ENCODE peak calls at places on chromosomes 5 and 9, in five cellular contexts. One of them, this sample, is unnamed. For H3K4me1, the result is how much of the 10 kb centered on the place peaks cover.

GRCh38 chr9:70340572-70340971 is 73.9 kb downstream of the KLF9 start:
- DNase-seq in tibial artery: no peak
- DNase-seq in upper lobe of right lung: no peak
- DNase-seq in mesendoderm: no peak
- DNase-seq in SK-N-SH: peak
- DNase-seq in this sample: peak

GRCh38 chr5:150656191-150657132 is 4.6 kb upstream of the MYOZ3 start:
- DNase-seq in tibial artery: peak
- DNase-seq in upper lobe of right lung: peak
- DNase-seq in mesendoderm: peak
- DNase-seq in SK-N-SH: peak
- DNase-seq in this sample: peak

GRCh38 chr5:180097926-180098325 is 26.4 kb upstream of the RNF130 start:
- DNase-seq in tibial artery: no peak
- DNase-seq in upper lobe of right lung: no peak
- DNase-seq in mesendoderm: no peak
- DNase-seq in SK-N-SH: no peak
- DNase-seq in this sample: no peak

GRCh38 chr5:168047043-168047668 is 244.3 kb upstream of the WWC1 start:
- DNase-seq in tibial artery: no peak
- DNase-seq in upper lobe of right lung: no peak
- DNase-seq in mesendoderm: peak
- DNase-seq in SK-N-SH: peak
- DNase-seq in this sample: peak

GRCh38 chr5:33321026-33321425 is 119.7 kb upstream of the TARS1 start:
- DNase-seq in tibial artery: peak
- DNase-seq in upper lobe of right lung: no peak
- DNase-seq in mesendoderm: no peak
- DNase-seq in SK-N-SH: no peak
- DNase-seq in this sample: no peak

GRCh38 chr5:168777651-168778050 is 198.5 kb upstream of the PANK3 start:
- DNase-seq in tibial artery: no peak
- DNase-seq in upper lobe of right lung: no peak
- DNase-seq in mesendoderm: no peak
- DNase-seq in SK-N-SH: no peak
- DNase-seq in this sample: no peak

GRCh38 chr5:180977852-180978251 is 10.8 kb upstream of the BTNL3 start:
- DNase-seq in tibial artery: no peak
- DNase-seq in upper lobe of right lung: no peak
- DNase-seq in mesendoderm: no peak
- DNase-seq in SK-N-SH: no peak
- DNase-seq in this sample: peak

GRCh38 chr5:6435356-6435755 is 13.3 kb upstream of the UBE2QL1 start:
- DNase-seq in tibial artery: no peak
- DNase-seq in upper lobe of right lung: no peak
- DNase-seq in mesendoderm: peak
- DNase-seq in SK-N-SH: no peak
- DNase-seq in this sample: peak

GRCh38 chr5:1536298-1537165 is 12.8 kb upstream of the LPCAT1 start:
- DNase-seq in tibial artery: peak
- DNase-seq in upper lobe of right lung: peak
- DNase-seq in mesendoderm: no peak
- DNase-seq in SK-N-SH: no peak
- DNase-seq in this sample: peak

GRCh38 chr9:101848485-101848919 is 110.1 kb upstream of the GRIN3A start:
- DNase-seq in tibial artery: no peak
- DNase-seq in upper lobe of right lung: no peak
- DNase-seq in mesendoderm: no peak
- DNase-seq in SK-N-SH: no peak
- DNase-seq in this sample: peak

DNA sequence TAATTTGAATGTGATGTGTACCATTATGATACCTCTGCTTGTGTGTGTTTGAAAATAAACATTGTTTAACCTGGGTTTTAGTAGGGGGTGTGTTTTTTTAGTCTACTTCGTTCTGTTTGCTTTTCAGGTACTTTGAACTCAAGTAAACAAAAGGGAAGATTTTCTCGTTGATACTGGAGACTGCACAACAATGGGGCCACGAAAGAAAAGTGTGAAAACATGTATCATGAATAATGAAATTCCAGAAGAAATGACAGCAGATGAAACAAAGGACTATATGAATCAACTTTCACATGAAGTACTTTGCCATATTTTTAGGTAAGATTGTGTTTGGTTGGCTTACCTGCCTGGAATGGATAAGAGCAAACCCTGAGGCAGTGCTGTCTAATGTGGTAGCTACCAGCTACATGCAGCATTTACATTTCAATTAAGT is 10.8 kb downstream of the FBXO38 start:
- DNase-seq in tibial artery: no peak
- DNase-seq in upper lobe of right lung: no peak
- DNase-seq in mesendoderm: no peak
- DNase-seq in SK-N-SH: no peak
- DNase-seq in this sample: no peak
- H3K4me1 ChIP-seq in tibial artery: under half
- H3K4me1 ChIP-seq in upper lobe of right lung: under half
- H3K4me1 ChIP-seq in mesendoderm: under half
- H3K4me1 ChIP-seq in SK-N-SH: under half
- H3K4me1 ChIP-seq in this sample: under half

GRCh38 chr5:77428526-77428925 is 63.6 kb downstream of the WDR41 start:
- DNase-seq in tibial artery: no peak
- DNase-seq in upper lobe of right lung: no peak
- DNase-seq in mesendoderm: no peak
- DNase-seq in SK-N-SH: no peak
- DNase-seq in this sample: no peak
- H3K27ac ChIP-seq in tibial artery: peak
- H3K27ac ChIP-seq in upper lobe of right lung: no peak
- H3K27ac ChIP-seq in mesendoderm: no peak
- H3K27ac ChIP-seq in SK-N-SH: peak
- H3K27ac ChIP-seq in this sample: no peak

GRCh38 chr5:141510850-141511718 is 22.2 kb downstream of the PCDHGC5 start:
- DNase-seq in tibial artery: no peak
- DNase-seq in upper lobe of right lung: no peak
- DNase-seq in mesendoderm: no peak
- DNase-seq in SK-N-SH: no peak
- DNase-seq in this sample: no peak

GRCh38 chr5:141511771-141512325 is 23.0 kb downstream of the PCDHGC5 start:
- DNase-seq in tibial artery: no peak
- DNase-seq in upper lobe of right lung: no peak
- DNase-seq in mesendoderm: no peak
- DNase-seq in SK-N-SH: no peak
- DNase-seq in this sample: no peak

GRCh38 chr5:141513021-141513626 is 24.2 kb downstream of the PCDHGC5 start:
- DNase-seq in tibial artery: peak
- DNase-seq in upper lobe of right lung: no peak
- DNase-seq in mesendoderm: peak
- DNase-seq in SK-N-SH: peak
- DNase-seq in this sample: no peak

GRCh38 chr5:141513627-141514329 is 24.9 kb downstream of the PCDHGC5 start:
- DNase-seq in tibial artery: peak
- DNase-seq in upper lobe of right lung: peak
- DNase-seq in mesendoderm: peak
- DNase-seq in SK-N-SH: peak
- DNase-seq in this sample: peak

DNA sequence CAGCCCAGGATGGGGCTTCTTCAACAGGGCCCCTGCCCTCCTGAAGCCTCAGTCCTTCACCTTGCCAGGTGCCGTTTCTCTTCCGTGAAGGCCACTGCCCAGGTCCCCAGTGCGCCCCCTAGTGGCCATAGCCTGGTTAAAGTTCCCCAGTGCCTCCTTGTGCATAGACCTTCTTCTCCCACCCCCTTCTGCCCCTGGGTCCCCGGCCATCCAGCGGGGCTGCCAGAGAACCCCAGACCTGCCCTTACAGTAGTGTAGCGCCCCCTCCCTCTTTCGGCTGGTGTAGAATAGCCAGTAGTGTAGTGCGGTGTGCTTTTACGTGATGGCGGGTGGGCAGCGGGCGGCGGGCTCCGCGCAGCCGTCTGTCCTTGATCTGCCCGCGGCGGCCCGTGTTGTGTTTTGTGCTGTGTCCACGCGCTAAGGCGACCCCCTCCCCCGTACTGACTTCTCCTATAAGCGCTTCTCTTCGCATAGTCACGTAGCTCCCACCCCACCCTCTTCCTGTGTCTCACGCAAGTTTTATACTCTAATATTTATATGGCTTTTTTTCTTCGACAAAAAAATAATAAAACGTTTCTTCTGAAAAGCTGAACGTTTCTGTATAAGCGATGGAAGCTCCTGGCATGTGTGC is 23.6 kb downstream of the PCDHGC5 start:
- DNase-seq in tibial artery: peak
- DNase-seq in upper lobe of right lung: peak
- DNase-seq in mesendoderm: peak
- DNase-seq in SK-N-SH: peak
- DNase-seq in this sample: peak
- H3K4me3 ChIP-seq in tibial artery: peak
- H3K4me3 ChIP-seq in upper lobe of right lung: peak
- H3K4me3 ChIP-seq in mesendoderm: peak
- H3K4me3 ChIP-seq in SK-N-SH: peak
- H3K4me3 ChIP-seq in this sample: no peak

DNA sequence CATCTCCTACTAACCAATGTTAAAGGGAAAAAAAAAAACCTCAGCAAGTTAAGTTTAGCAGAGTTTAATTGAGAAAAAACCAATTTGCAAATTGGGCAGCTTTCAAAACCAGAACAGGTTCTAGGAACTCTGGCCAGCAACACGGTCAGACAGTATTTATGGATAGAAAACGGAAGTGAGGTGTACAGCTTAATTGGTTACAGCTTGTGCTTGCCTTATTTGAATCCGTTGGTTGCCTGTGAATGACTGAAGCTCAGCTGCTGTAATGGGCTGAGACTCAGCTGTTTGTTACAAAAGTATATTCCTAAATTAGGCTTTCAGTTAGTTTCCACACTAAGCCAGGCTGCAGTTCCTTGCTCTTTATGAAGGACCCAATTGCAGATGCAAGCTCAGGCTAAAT is 217.0 kb downstream of the SREK1 start:
- DNase-seq in tibial artery: no peak
- DNase-seq in upper lobe of right lung: no peak
- DNase-seq in mesendoderm: no peak
- DNase-seq in SK-N-SH: no peak
- DNase-seq in this sample: no peak
- H3K4me1 ChIP-seq in tibial artery: under half
- H3K4me1 ChIP-seq in upper lobe of right lung: under half
- H3K4me1 ChIP-seq in mesendoderm: under half
- H3K4me1 ChIP-seq in SK-N-SH: under half
- H3K4me1 ChIP-seq in this sample: under half

DNA sequence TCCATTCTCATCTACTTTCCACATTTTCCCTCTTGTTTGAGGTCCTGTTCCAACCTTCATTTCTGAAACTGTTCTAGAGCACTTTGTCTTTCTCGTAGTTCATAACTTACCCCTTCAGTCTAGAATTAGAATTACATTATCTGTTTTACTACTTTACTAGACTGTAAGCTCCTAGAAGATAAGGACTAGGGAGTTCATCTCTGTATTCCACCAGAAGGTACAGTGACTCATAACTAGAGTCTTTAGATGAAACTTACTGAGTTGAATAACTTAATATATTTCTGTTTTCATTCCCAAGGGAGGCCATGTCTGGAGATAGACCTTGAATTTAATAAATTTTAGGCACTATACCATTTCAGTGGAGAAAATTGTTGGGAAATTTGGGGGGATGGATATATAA is 38.7 kb downstream of the G3BP1 start:
- DNase-seq in tibial artery: no peak
- DNase-seq in upper lobe of right lung: no peak
- DNase-seq in mesendoderm: no peak
- DNase-seq in SK-N-SH: no peak
- DNase-seq in this sample: no peak
- H3K27ac ChIP-seq in tibial artery: no peak
- H3K27ac ChIP-seq in upper lobe of right lung: no peak
- H3K27ac ChIP-seq in mesendoderm: no peak
- H3K27ac ChIP-seq in SK-N-SH: no peak
- H3K27ac ChIP-seq in this sample: no peak

DNA sequence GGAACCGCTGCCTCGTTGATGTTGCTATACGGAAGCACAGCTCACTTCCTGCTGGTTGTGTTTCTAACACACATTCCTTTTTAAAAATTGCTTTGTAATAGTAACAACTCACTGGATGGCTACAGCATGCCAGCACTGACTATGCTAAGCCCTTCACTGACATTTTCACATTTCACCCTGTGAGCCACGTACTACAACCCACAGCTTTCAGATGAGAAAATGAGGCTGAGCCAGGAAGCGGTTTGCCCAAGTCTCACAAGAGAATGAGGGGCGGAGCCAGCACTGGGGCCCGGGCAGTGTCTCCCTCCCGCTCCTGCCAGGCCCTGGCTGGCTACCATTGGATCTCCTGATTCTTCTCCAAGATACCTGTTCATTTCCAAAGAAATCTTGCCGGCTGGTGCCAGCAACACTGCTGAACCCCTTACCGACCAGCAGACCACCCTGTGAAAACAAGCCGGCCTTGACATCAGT is 38.3 kb downstream of the FAM78A start:
- DNase-seq in tibial artery: peak
- DNase-seq in upper lobe of right lung: peak
- DNase-seq in mesendoderm: peak
- DNase-seq in SK-N-SH: no peak
- DNase-seq in this sample: peak
- H3K4me3 ChIP-seq in tibial artery: peak
- H3K4me3 ChIP-seq in upper lobe of right lung: peak
- H3K4me3 ChIP-seq in mesendoderm: no peak
- H3K4me3 ChIP-seq in SK-N-SH: no peak
- H3K4me3 ChIP-seq in this sample: no peak

GRCh38 chr5:112794410-112794809 is 56.7 kb downstream of the APC start:
- DNase-seq in tibial artery: no peak
- DNase-seq in upper lobe of right lung: no peak
- DNase-seq in mesendoderm: no peak
- DNase-seq in SK-N-SH: no peak
- DNase-seq in this sample: no peak
- H3K4me1 ChIP-seq in tibial artery: under half
- H3K4me1 ChIP-seq in upper lobe of right lung: under half
- H3K4me1 ChIP-seq in mesendoderm: under half
- H3K4me1 ChIP-seq in SK-N-SH: under half
- H3K4me1 ChIP-seq in this sample: under half

GRCh38 chr9:90842378-90842777 is 40.8 kb downstream of the SYK start:
- DNase-seq in tibial artery: no peak
- DNase-seq in upper lobe of right lung: no peak
- DNase-seq in mesendoderm: no peak
- DNase-seq in SK-N-SH: no peak
- DNase-seq in this sample: no peak
- H3K27ac ChIP-seq in tibial artery: no peak
- H3K27ac ChIP-seq in upper lobe of right lung: no peak
- H3K27ac ChIP-seq in mesendoderm: no peak
- H3K27ac ChIP-seq in SK-N-SH: no peak
- H3K27ac ChIP-seq in this sample: no peak

This sample was measured in small intestine.